ENCODE peak calls at places on chromosomes 16 and 17, in seven cellular contexts. L is neural crest cell, N is neural progenitor cell, K is WTC11, U is suprapubic skin, G is GM23338, O is left ventricle myocardium inferior. B is an unnamed sample.
A peak's percentile ranks its signal among the peaks of the same experiment; 100 is the strongest.

GRCh38 chr16:49350265-49351103 is 23.1 kb upstream of the C16orf78 start:
- DNase-seq in G (peak; percentile 82), O (peak; percentile 52), L (peak; percentile 75), K (peak; percentile 86), N (peak; percentile 73), U (peak; percentile 81), B (no peak)

GRCh38 chr16:12061336-12062055 is 85.0 kb downstream of the SNX29 start:
- DNase-seq in K (no peak), U (no peak), N (no peak), G (no peak), O (no peak), L (no peak), B (no peak)

GRCh38 chr17:13212861-13213260 is 195.0 kb upstream of the ELAC2 start:
- DNase-seq in G (no peak), K (no peak), U (no peak), L (no peak), O (no peak), N (no peak), B (no peak)

GRCh38 chr17:5809056-5809455 is 224.7 kb upstream of the NLRP1 start:
- DNase-seq in K (no peak), L (no peak), U (no peak), O (no peak), G (no peak), N (no peak), B (no peak)

GRCh38 chr16:53022374-53022773 is 30.3 kb downstream of the CHD9NB start:
- DNase-seq in L (peak; percentile 47), K (peak; percentile 51), O (no peak), N (peak; percentile 84), U (no peak), G (peak; percentile 87), B (no peak)

GRCh38 chr17:44502598-44503079 is 567 bp downstream of the GPATCH8 start:
- DNase-seq in N (peak; percentile 16), K (no peak), L (no peak), G (no peak), U (peak; percentile 78), O (no peak), B (no peak)

GRCh38 chr17:15392326-15392739 is 50.9 kb upstream of the TEKT3 start:
- DNase-seq in U (no peak), G (no peak), O (peak; percentile 52), K (no peak), L (no peak), N (no peak), B (peak; percentile 22)

GRCh38 chr16:75550211-75550662 is 5.8 kb downstream of the TMEM231 start:
- DNase-seq in U (no peak), G (peak; percentile 89), O (no peak), K (peak; percentile 62), N (peak; percentile 69), L (no peak), B (no peak)

GRCh38 chr17:69084911-69085310 is 24.2 kb upstream of the ABCA9 start:
- DNase-seq in L (no peak), O (no peak), K (peak; percentile 79), G (peak; percentile 91), U (no peak), N (peak; percentile 68), B (no peak)

GRCh38 chr16:23401142-23401541 is 51.8 kb downstream of the COG7 start:
- DNase-seq in G (no peak), K (no peak), N (no peak), L (no peak), O (no peak), U (no peak), B (no peak)

GRCh38 chr17:31533546-31534155 is 142.2 kb downstream of the RAB11FIP4 start:
- DNase-seq in O (no peak), L (peak; percentile 27), G (peak; percentile 82), N (peak; percentile 66), U (no peak), K (peak; percentile 72), B (peak; percentile 30)

GRCh38 chr17:39547713-39548478 is 59.8 kb downstream of the NEUROD2 start:
- DNase-seq in N (peak; percentile 59), L (peak; percentile 81), O (peak; percentile 67), U (no peak), G (peak; percentile 76), K (peak; percentile 88), B (no peak)

GRCh38 chr17:35080536-35080935 is 17.0 kb upstream of the RFFL start:
- DNase-seq in K (no peak), O (no peak), G (no peak), L (no peak), N (no peak), U (no peak), B (no peak)

GRCh38 chr16:397135-397661 is at the start of gene NME4:
- DNase-seq in L (peak; percentile 41), U (no peak), O (no peak), N (peak; percentile 77), G (peak; percentile 76), K (peak; percentile 50), B (no peak)

GRCh38 chr16:53809088-53809951 is 105.4 kb downstream of the FTO start:
- DNase-seq in U (no peak), N (no peak), K (no peak), G (no peak), L (no peak), O (no peak), B (no peak)

GRCh38 chr17:18138065-18138749 is 29.7 kb downstream of the MYO15A start:
- DNase-seq in N (no peak), K (no peak), U (no peak), G (no peak), O (no peak), L (no peak), B (no peak)

GRCh38 chr16:85350146-85350728 is 238.0 kb upstream of the CIBAR2 start:
- DNase-seq in L (no peak), O (no peak), G (no peak), N (no peak), K (no peak), U (no peak), B (no peak)

GRCh38 chr17:56744721-56745120 is 89.0 kb downstream of the C17orf67 start:
- DNase-seq in O (no peak), U (no peak), G (no peak), N (no peak), L (no peak), K (no peak), B (no peak)

GRCh38 chr16:73369841-73370240 is 321.9 kb upstream of the ZFHX3 start:
- DNase-seq in U (no peak), K (no peak), N (no peak), L (no peak), O (no peak), G (no peak), B (no peak)

GRCh38 chr17:81392909-81393654 is 2.2 kb upstream of the BAHCC1 start:
- DNase-seq in N (peak; percentile 88), O (peak; percentile 48), G (peak; percentile 62), U (no peak), L (no peak), K (peak; percentile 49), B (no peak)

GRCh38 chr17:8629371-8630226 is 926 bp downstream of the MYH10 start:
- DNase-seq in L (peak; percentile 31), U (no peak), G (peak; percentile 57), K (peak; percentile 50), N (peak; percentile 67), O (peak; percentile 40), B (no peak)

GRCh38 chr17:78822552-78822951 is 18.1 kb downstream of the USP36 start:
- DNase-seq in O (no peak), U (no peak), L (no peak), G (no peak), N (no peak), K (no peak), B (peak; percentile 67)

GRCh38 chr16:58086381-58087208 is 42.6 kb downstream of the CFAP20 start:
- DNase-seq in G (no peak), L (no peak), O (no peak), K (no peak), U (no peak), N (no peak), B (no peak)

GRCh38 chr16:56121156-56121500 is 70.2 kb upstream of the GNAO1 start:
- DNase-seq in O (no peak), G (no peak), K (no peak), L (no peak), U (no peak), N (no peak), B (no peak)

DNA sequence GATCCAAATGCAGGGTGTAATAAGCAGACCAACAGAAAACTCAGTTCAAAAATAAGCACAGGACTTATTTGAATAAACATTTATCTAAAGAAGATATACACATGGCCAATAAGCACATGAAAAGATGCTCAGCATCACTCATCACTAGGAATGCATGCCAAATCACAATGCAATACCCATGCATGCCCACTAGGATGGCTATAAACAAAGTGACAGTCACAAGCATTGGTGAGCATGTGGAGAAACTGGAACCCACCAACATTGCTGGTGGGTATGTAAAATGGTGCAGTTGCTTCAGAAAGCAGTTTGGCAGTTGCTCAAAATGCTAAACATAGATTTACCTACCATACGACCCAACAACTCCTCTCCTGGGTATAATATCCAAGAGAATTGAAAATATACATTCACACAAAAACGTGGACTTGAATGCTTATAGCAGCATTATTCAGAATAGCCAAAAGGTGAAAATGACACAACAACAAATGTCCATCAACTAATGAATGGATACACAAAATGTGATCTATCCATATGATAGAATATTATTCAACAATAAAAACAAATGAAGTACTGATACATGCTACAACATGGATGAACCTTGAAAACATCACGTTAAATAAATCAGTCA is 20.1 kb downstream of the UBE2O start:
- DNase-seq in U (no peak), G (peak; percentile 58), O (no peak), K (no peak), N (peak; percentile 24), L (no peak), B (no peak)
- TF ChIP-seq CTCF in U (no peak), G (peak; percentile 68), O (peak; percentile 43), K (peak; percentile 46), N (peak; percentile 49), L (peak; percentile 59), B (peak; percentile 17)

DNA sequence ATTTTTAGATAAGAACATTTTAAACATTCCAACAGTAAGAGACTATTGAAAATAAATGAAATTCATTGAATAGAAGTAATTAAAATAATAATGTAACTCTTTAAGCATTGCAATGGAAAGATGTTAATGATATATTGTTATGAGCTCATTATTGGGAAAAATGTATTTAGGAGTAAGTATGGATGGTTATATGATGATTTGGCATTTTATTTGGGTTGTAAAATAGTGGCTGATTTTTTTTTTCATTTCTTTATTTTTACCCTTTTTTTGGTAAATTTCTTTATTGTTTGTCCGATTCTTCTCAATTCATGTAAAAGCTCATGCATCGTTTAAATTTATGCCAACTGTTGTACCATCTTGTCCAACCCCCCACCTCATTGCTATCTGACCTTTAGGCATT is 539.9 kb downstream of the HS3ST4 start:
- DNase-seq in U (no peak), G (no peak), L (no peak), K (no peak), O (no peak), N (no peak), B (no peak)
- TF ChIP-seq CTCF in U (no peak), G (no peak), L (no peak), K (no peak), O (no peak), N (no peak), B (no peak)

DNA sequence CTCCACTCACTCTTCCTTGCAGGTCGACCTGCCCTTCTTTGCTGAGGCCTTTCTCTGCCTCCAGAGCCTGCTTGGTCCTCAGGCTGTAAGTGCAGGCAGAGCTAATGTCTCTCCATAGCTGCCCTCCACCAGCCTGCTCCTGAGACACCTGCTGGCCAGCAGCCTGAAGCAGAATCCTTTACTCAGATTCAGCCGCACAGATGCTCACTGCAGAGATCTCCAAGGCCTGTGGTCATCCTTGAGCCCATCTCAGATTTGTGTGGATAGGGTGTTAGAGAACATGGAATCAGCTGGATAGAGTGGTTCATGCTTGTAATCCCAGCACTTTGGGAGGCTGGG is 11.5 kb downstream of the DEXI start:
- DNase-seq in K (no peak), N (no peak), O (no peak), G (no peak), L (no peak), U (no peak), B (no peak)
- TF ChIP-seq CTCF in K (no peak), N (peak; percentile 16), O (no peak), G (peak; percentile 18), L (no peak), U (no peak), B (no peak)

GRCh38 chr16:88906535-88907105 is 40.2 kb upstream of the PABPN1L start:
- DNase-seq in L (no peak), G (no peak), N (no peak), K (no peak), U (no peak), O (no peak), B (no peak)
- TF ChIP-seq CTCF in L (no peak), G (no peak), N (no peak), K (no peak), U (no peak), O (no peak), B (no peak)

B was measured in AG09319.